ENCODE peak calls at places on chromosomes 5 and 9, in five cellular contexts. X, H, S, J and A are unnamed samples.

GRCh38 chr5:101531031-101531430 is 627.9 kb upstream of the ST8SIA4 start:
- DNase-seq in S (no peak), J (no peak), X (no peak), H (no peak), A (no peak)

GRCh38 chr9:16787724-16788123 is 82.7 kb downstream of the BNC2 start:
- DNase-seq in X (no peak), S (no peak), J (no peak), H (no peak), A (peak)

GRCh38 chr5:34503379-34504346 is 152.5 kb upstream of the RAI14 start:
- DNase-seq in S (peak), J (no peak), H (no peak), X (no peak), A (no peak)

GRCh38 chr5:31232273-31232888 is 38.9 kb downstream of the CDH6 start:
- DNase-seq in S (no peak), X (no peak), J (peak), H (no peak), A (peak)

GRCh38 chr5:98846526-98846925 is 73.1 kb downstream of the RGMB start:
- DNase-seq in S (no peak), X (peak), J (peak), H (no peak), A (no peak)

GRCh38 chr5:53779541-53779981 is 219.1 kb downstream of the NDUFS4 start:
- DNase-seq in H (no peak), X (no peak), S (no peak), J (no peak), A (peak)

GRCh38 chr9:135692410-135692809 is 6.9 kb downstream of the SOHLH1 start:
- DNase-seq in X (no peak), H (no peak), S (no peak), J (no peak), A (no peak)

GRCh38 chr5:119028575-119028974 is 40.2 kb upstream of the DTWD2 start:
- DNase-seq in X (no peak), S (no peak), H (no peak), J (no peak), A (no peak)

GRCh38 chr5:140039561-140039960 is 3.5 kb downstream of the NRG2 start:
- DNase-seq in X (no peak), J (no peak), S (peak), H (no peak), A (no peak)

GRCh38 chr5:72369301-72370079 is 49.3 kb downstream of the PTCD2 start:
- DNase-seq in H (no peak), J (no peak), S (no peak), X (no peak), A (no peak)

GRCh38 chr5:149680810-149681221 is 49.3 kb upstream of the PPARGC1B start:
- DNase-seq in J (no peak), S (peak), X (peak), H (peak), A (no peak)

GRCh38 chr5:35617435-35618296 is at the start of gene SPEF2:
- DNase-seq in X (peak), H (peak), S (peak), J (peak), A (peak)

GRCh38 chr5:127699416-127699815 is 3.8 kb upstream of the CCDC192 start:
- DNase-seq in H (no peak), J (no peak), S (no peak), X (no peak), A (no peak)

GRCh38 chr5:74516217-74516636 is 124.3 kb downstream of the ENC1 start:
- DNase-seq in X (no peak), S (no peak), H (no peak), J (peak), A (peak)

GRCh38 chr9:137476856-137477255 is 17.7 kb upstream of the NSMF start:
- DNase-seq in X (peak), S (no peak), H (no peak), J (no peak), A (no peak)

GRCh38 chr9:137470785-137471184 is 11.7 kb upstream of the NSMF start:
- DNase-seq in J (no peak), X (peak), S (no peak), H (no peak), A (no peak)

GRCh38 chr9:137475666-137476065 is 16.5 kb upstream of the NSMF start:
- DNase-seq in J (no peak), S (no peak), X (no peak), H (no peak), A (no peak)

GRCh38 chr9:137477778-137478612 is 18.9 kb upstream of the NSMF start:
- DNase-seq in H (no peak), S (no peak), X (peak), J (peak), A (no peak)

GRCh38 chr9:137474271-137474670 is 15.1 kb upstream of the NSMF start:
- DNase-seq in H (peak), X (peak), J (no peak), S (no peak), A (no peak)
- H3K4me3 ChIP-seq in H (no peak), X (no peak), J (no peak), S (no peak), A (no peak)

GRCh38 chr5:5887818-5888217 is 465.3 kb downstream of the ICE1 start:
- DNase-seq in S (no peak), H (no peak), X (no peak), J (no peak), A (no peak)

GRCh38 chr5:5884593-5884992 is 462.1 kb downstream of the ICE1 start:
- DNase-seq in X (no peak), J (no peak), H (no peak), S (no peak), A (no peak)

GRCh38 chr5:5885782-5886181 is 463.3 kb downstream of the ICE1 start:
- DNase-seq in H (no peak), S (no peak), J (no peak), X (no peak), A (no peak)

GRCh38 chr5:5886353-5886752 is 463.9 kb downstream of the ICE1 start:
- DNase-seq in J (no peak), S (no peak), H (no peak), X (no peak), A (no peak)

GRCh38 chr5:5886812-5887486 is 464.5 kb downstream of the ICE1 start:
- DNase-seq in S (no peak), J (no peak), X (peak), H (peak), A (no peak)
- TF ChIP-seq CTCF in S (no peak), J (peak), X (peak), H (peak), A (peak)

DNA sequence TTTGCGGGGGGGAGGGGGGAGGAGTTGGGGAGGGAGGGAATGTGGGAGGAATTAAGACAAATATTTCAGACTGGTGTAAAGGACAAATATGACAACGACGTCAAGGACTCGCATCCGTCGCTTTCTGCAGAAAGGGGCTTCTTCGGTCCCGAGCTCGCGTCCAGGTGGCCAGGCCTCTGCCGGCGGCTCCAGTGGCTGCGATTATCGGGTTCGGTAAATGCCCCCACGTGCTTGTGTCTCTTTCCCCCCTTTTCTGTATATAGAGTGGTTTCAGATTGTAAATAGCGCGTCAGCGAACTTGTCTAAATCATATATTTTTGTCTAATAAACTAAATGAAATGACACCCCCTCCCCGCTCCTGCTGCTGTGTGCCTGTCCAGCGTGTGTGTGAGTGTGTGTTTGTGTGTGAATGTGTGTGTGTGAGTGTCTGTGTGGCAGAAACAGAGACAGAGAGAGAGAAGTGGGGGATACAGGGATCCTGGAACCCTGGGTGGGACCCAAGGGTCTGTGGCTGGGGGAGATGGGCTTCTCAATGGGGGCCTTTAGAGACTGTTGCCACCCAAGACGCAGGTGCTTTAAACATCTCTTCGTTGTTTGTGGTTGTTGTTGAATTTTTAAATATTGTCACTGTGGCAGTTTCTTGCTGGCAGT is 5.6 kb downstream of the IRX1 start:
- DNase-seq in H (no peak), J (no peak), X (peak), S (no peak), A (peak)
- H3K4me3 ChIP-seq in H (peak), J (no peak), X (no peak), S (peak), A (peak)

DNA sequence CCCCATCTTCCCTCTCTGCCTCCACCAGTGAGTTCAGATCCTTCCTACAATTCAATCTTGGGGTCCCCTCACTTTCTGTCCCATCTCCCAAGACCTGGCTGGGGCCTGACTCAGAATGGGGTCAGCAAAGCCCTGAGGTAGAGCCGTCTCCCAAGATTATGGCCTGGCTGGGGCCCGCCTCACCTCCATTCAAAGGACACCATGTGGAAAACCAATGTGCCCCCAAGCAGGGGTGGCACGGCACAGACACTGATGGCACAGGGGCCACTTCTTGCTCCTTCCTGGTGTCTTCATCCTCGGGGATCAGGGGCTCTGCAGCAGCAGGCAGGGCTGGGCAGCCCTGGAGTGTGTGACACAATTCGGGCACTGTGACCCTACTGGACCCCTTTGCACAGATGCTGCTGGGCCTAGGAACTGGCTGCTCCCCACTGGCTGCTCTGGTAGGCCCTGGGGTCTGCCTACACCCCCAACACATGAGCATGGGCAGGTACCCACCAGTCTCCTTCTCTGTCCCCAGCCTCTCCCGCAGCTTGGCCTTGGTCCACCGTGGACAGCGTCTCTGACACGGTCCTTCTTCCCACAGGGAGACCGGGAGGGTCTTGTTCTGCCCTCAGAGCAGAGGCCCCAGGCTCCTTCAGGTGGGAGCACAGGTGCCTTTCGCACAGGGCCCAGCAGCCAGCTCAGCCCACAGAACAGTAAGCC is 89.6 kb downstream of the ADAMTS2 start:
- DNase-seq in X (peak), S (no peak), H (no peak), J (peak), A (no peak)
- TF ChIP-seq CTCF in X (no peak), S (no peak), H (no peak), J (no peak), A (no peak)

GRCh38 chr5:135087950-135088349 is 53.9 kb upstream of the PITX1 start:
- DNase-seq in S (no peak), J (no peak), H (no peak), X (peak), A (no peak)
- H3K4me3 ChIP-seq in S (no peak), J (no peak), H (no peak), X (no peak), A (no peak)

GRCh38 chr5:32342656-32343055 is 29.9 kb upstream of the MTMR12 start:
- DNase-seq in S (no peak), X (no peak), H (no peak), J (no peak), A (no peak)
- TF ChIP-seq CTCF in S (no peak), X (no peak), H (no peak), J (no peak), A (no peak)

DNA sequence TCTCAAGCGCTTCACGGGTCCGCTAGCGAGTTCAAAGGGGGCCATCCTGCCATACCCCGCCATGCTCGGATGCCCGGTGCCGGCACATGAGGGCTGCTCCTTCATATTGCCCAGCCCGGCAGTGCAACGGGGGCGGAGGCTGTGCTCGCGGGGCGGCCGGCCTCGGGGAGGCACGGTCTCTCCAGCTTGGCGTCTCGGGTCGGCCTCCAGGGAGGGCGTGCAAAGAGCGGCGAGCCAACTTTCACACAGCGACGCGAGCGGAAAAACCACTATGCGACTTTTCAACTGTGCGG is 456.1 kb downstream of the RAB3C start:
- DNase-seq in X (no peak), S (no peak), H (no peak), J (peak), A (no peak)
- H3K4me3 ChIP-seq in X (peak), S (peak), H (peak), J (peak), A (peak)